ENCODE peak calls at places on chromosomes 16 and 17, in five cellular contexts. I is left kidney, L is NCI-H1417, G is left ventricle myocardium inferior, S is ureter. Q is an unnamed sample.

GRCh38 chr17:7929158-7930029 is at the start of gene KCNAB3:
- DNase-seq in I (peak), L (no peak), G (peak), S (no peak), Q (no peak)

GRCh38 chr17:78798695-78799559 is 16.9 kb upstream of the CYTH1 start:
- DNase-seq in I (peak), L (peak), G (no peak), S (no peak), Q (no peak)

GRCh38 chr17:40097931-40098845 is 2.2 kb downstream of the NR1D1 start:
- DNase-seq in I (no peak), L (no peak), G (peak), S (peak), Q (no peak)

GRCh38 chr16:20901441-20902112 is 1.0 kb downstream of the LYRM1 start:
- DNase-seq in I (peak), L (peak), G (peak), S (peak), Q (no peak)

GRCh38 chr17:9684955-9685621 is 39.8 kb downstream of the USP43 start:
- DNase-seq in I (no peak), L (no peak), G (no peak), S (no peak), Q (no peak)

GRCh38 chr17:16912021-16912962 is 59.6 kb downstream of the TNFRSF13B start:
- DNase-seq in I (no peak), L (no peak), G (peak), S (no peak), Q (no peak)

GRCh38 chr16:56262148-56262878 is 71.0 kb downstream of the GNAO1 start:
- DNase-seq in I (peak), L (peak), G (no peak), S (peak), Q (no peak)

GRCh38 chr17:1899403-1900000 is 69.7 kb downstream of the RPA1 start:
- DNase-seq in I (no peak), L (no peak), G (no peak), S (no peak), Q (no peak)

GRCh38 chr16:22373662-22374310 is 633 bp downstream of the CDR2 start:
- DNase-seq in I (peak), L (peak), G (peak), S (peak), Q (peak)

GRCh38 chr16:72188512-72188911 is 16.6 kb upstream of the PMFBP1 start:
- DNase-seq in I (peak), L (no peak), G (no peak), S (no peak), Q (no peak)

GRCh38 chr16:79864032-79864780 is 263.7 kb upstream of the MAF start:
- DNase-seq in I (no peak), L (no peak), G (no peak), S (no peak), Q (no peak)

GRCh38 chr17:4739122-4740024 is at the start of the genes CXCL16 and ZMYND15:
- DNase-seq in I (peak), L (peak), G (peak), S (no peak), Q (no peak)

GRCh38 chr16:60204221-60204620 is 1470.1 kb upstream of the GOT2 start:
- DNase-seq in I (no peak), L (no peak), G (no peak), S (no peak), Q (no peak)

GRCh38 chr17:74480290-74480689 is 13.9 kb downstream of the CD300A start:
- DNase-seq in I (no peak), L (no peak), G (no peak), S (no peak), Q (no peak)

GRCh38 chr17:1625053-1625452 is 3.6 kb downstream of the SLC43A2 start:
- DNase-seq in I (no peak), L (no peak), G (no peak), S (no peak), Q (no peak)